ENCODE peak calls at places on chromosomes 7 and 10, in eight cellular contexts. H is cardiac muscle cell, L is transverse colon, V is ovary, F is tibial artery, B is dorsolateral prefrontal cortex, D is foreskin fibroblast, U is fibroblast of pulmonary artery. E is an unnamed sample.

GRCh38 chr10:2935647-2936386 is 131.5 kb upstream of the PFKP start:
- DNase-seq in D (no peak), V (no peak), B (no peak), F (no peak), H (no peak), U (no peak), L (no peak), E (no peak)

GRCh38 chr7:68700414-68700813 is 897.9 kb upstream of the AUTS2 start:
- DNase-seq in D (no peak), L (no peak), F (no peak), V (no peak), H (no peak), U (peak; percentile 26), B (no peak), E (peak; percentile 80)

GRCh38 chr7:112160130-112160770 is 45.9 kb downstream of the DOCK4 start:
- DNase-seq in B (no peak), U (peak; percentile 46), L (no peak), V (no peak), D (no peak), H (no peak), F (no peak), E (peak; percentile 52)

GRCh38 chr10:62193479-62193878 is 75.2 kb downstream of the RTKN2 start:
- DNase-seq in H (no peak), D (no peak), U (no peak), V (no peak), L (no peak), B (no peak), F (no peak), E (no peak)

GRCh38 chr7:4712371-4713182 is 30.5 kb downstream of the FOXK1 start:
- DNase-seq in F (no peak), U (no peak), V (no peak), H (no peak), D (peak; percentile 69), B (no peak), L (peak; percentile 36), E (peak; percentile 29)

GRCh38 chr7:155653773-155654172 is 9.3 kb downstream of the RBM33 start:
- DNase-seq in D (peak; percentile 51), F (no peak), V (no peak), U (peak; percentile 68), L (no peak), H (no peak), B (no peak), E (no peak)

GRCh38 chr10:70459771-70460490 is 18.4 kb upstream of the NODAL start:
- DNase-seq in F (no peak), U (no peak), H (no peak), B (no peak), D (no peak), L (no peak), V (no peak), E (no peak)

GRCh38 chr10:59513558-59513957 is 151.2 kb upstream of the FAM13C start:
- DNase-seq in L (no peak), F (no peak), B (no peak), U (peak; percentile 36), H (no peak), D (no peak), V (no peak), E (peak; percentile 55)

GRCh38 chr10:113333313-113333712 is 219.5 kb upstream of the HABP2 start:
- DNase-seq in H (no peak), F (no peak), L (no peak), B (no peak), D (no peak), V (no peak), U (no peak), E (no peak)

GRCh38 chr7:106538638-106539037 is 122.3 kb downstream of the CCDC71L start:
- DNase-seq in F (no peak), H (no peak), B (no peak), D (no peak), U (peak; percentile 64), V (no peak), L (no peak), E (no peak)

GRCh38 chr7:139588632-139589031 is 65.1 kb downstream of the CLEC2L start:
- DNase-seq in D (peak; percentile 41), U (peak; percentile 96), B (peak; percentile 49), V (peak; percentile 71), F (no peak), L (no peak), H (no peak), E (peak; percentile 41)

GRCh38 chr10:29849434-29849833 is 210.0 kb downstream of the JCAD start:
- DNase-seq in B (no peak), F (no peak), U (peak; percentile 89), L (no peak), D (peak; percentile 63), H (no peak), V (no peak), E (peak; percentile 93)

GRCh38 chr10:125093199-125093841 is 67.0 kb downstream of the CTBP2 start:
- DNase-seq in U (peak; percentile 70), F (peak; percentile 89), H (peak; percentile 30), D (peak; percentile 74), B (no peak), L (peak; percentile 48), V (peak; percentile 73), E (peak; percentile 52)

GRCh38 chr10:12592967-12593366 is 243.6 kb downstream of the CAMK1D start:
- DNase-seq in V (no peak), D (no peak), U (no peak), L (no peak), B (no peak), H (no peak), F (no peak), E (no peak)

GRCh38 chr10:71817831-71818268 is 33.2 kb downstream of the PSAP start:
- DNase-seq in U (no peak), L (no peak), B (peak; percentile 23), H (no peak), D (no peak), V (no peak), F (peak; percentile 83), E (no peak)

GRCh38 chr7:119465798-119466305 is 807.1 kb upstream of the KCND2 start:
- DNase-seq in U (no peak), D (no peak), L (no peak), B (no peak), V (no peak), H (no peak), F (no peak), E (no peak)

GRCh38 chr10:31090894-31091607 is 59.4 kb upstream of the ZNF438 start:
- DNase-seq in H (no peak), L (no peak), V (no peak), F (no peak), D (no peak), U (peak; percentile 79), B (no peak), E (no peak)

GRCh38 chr7:22576941-22577927 is 77.2 kb upstream of the STEAP1B start:
- DNase-seq in H (no peak), F (peak; percentile 72), D (peak; percentile 94), V (peak; percentile 50), U (peak; percentile 99), L (no peak), B (no peak), E (peak; percentile 94)

GRCh38 chr10:58486821-58487220 is 25.9 kb upstream of the BICC1 start:
- DNase-seq in H (no peak), V (no peak), L (no peak), D (no peak), U (no peak), F (no peak), B (no peak), E (peak; percentile 2)

GRCh38 chr7:47191876-47192291 is 390.0 kb downstream of the TNS3 start:
- DNase-seq in V (no peak), F (no peak), H (no peak), B (no peak), L (peak; percentile 90), U (no peak), D (no peak), E (no peak)

GRCh38 chr7:45579386-45579785 is 5.2 kb downstream of the ADCY1 start:
- DNase-seq in F (peak; percentile 43), H (no peak), L (no peak), V (peak; percentile 7), U (no peak), D (no peak), B (no peak), E (no peak)

GRCh38 chr7:35036361-35037171 is 719 bp downstream of the DPY19L1 start:
- DNase-seq in F (peak; percentile 81), V (peak; percentile 51), H (peak; percentile 87), D (peak; percentile 54), U (peak; percentile 68), B (peak; percentile 28), L (peak; percentile 64), E (peak; percentile 63)

GRCh38 chr10:124830445-124830844 is 28.8 kb downstream of the ABRAXAS2 start:
- DNase-seq in B (no peak), D (no peak), U (no peak), H (no peak), F (no peak), L (no peak), V (no peak), E (no peak)

GRCh38 chr7:27105161-27106122 is 3.0 kb upstream of the HOXA2 start:
- DNase-seq in F (no peak), D (no peak), U (no peak), V (no peak), H (no peak), L (no peak), B (no peak), E (peak; percentile 65)

GRCh38 chr7:27107391-27107900 is 5.0 kb upstream of the HOXA2 start:
- DNase-seq in F (no peak), V (no peak), D (no peak), B (no peak), U (no peak), L (peak; percentile 41), H (no peak), E (peak; percentile 74)

GRCh38 chr7:27106906-27107250 is 4.4 kb upstream of the HOXA2 start:
- DNase-seq in D (no peak), F (no peak), H (no peak), B (no peak), L (no peak), V (no peak), U (no peak), E (peak; percentile 51)

GRCh38 chr7:27107901-27108381 is 5.5 kb upstream of the HOXA2 start:
- DNase-seq in H (no peak), F (no peak), L (no peak), V (no peak), U (no peak), D (no peak), B (no peak), E (peak; percentile 47)

GRCh38 chr7:27106181-27106905 is 3.9 kb upstream of the HOXA2 start:
- DNase-seq in B (no peak), L (no peak), F (no peak), H (peak; percentile 47), D (no peak), V (no peak), U (no peak), E (peak; percentile 64)
- H3K4me3 ChIP-seq in B (no peak overlapping the region), L (peak overlapping the region; percentile 36), F (peak overlapping the region; percentile 24), H (no peak overlapping the region), D (no peak overlapping the region), V (peak overlapping the region; percentile 26), U (no peak overlapping the region), E (peak overlapping the region; percentile 34)

GRCh38 chr10:50554995-50555568 is 68.7 kb downstream of the SGMS1 start:
- DNase-seq in D (peak; percentile 59), F (no peak), L (no peak), V (no peak), U (peak; percentile 65), B (no peak), H (no peak), E (peak; percentile 31)
- TF ChIP-seq CTCF in D (no peak), F (no peak), L (no peak), V (no peak), U (no peak), B (no peak), H (no peak), E (no peak)

GRCh38 chr7:151560243-151560642 is 40.5 kb upstream of the RHEB start:
- DNase-seq in U (no peak), H (no peak), D (no peak), F (no peak), B (no peak), V (no peak), L (no peak), E (no peak)
- H3K4me3 ChIP-seq in U (no peak overlapping the region), H (no peak overlapping the region), D (no peak overlapping the region), F (no peak overlapping the region), B (no peak overlapping the region), V (no peak overlapping the region), L (no peak overlapping the region), E (no peak overlapping the region)

GRCh38 chr10:126476256-126476655 is 88.0 kb upstream of the ADAM12 start:
- DNase-seq in B (no peak), H (peak; percentile 35), F (no peak), D (no peak), V (no peak), U (no peak), L (no peak), E (peak; percentile 16)
- TF ChIP-seq CTCF in B (no peak), H (no peak), F (no peak), D (no peak), V (no peak), U (no peak), L (no peak), E (no peak)

E was measured in astrocyte of the spinal cord.